ENCODE peak calls at places on chromosomes 12 and 14, in four cellular contexts. E is CD8-positive, alpha-beta T cell; N is pancreas; H is body of pancreas. I is an unnamed sample.

GRCh38 chr12:131677699-131678098 is 33.2 kb upstream of the SFSWAP start:
- DNase-seq in N (peak), E (no peak), H (no peak), I (no peak)

GRCh38 chr14:101721951-101722661 is 39.4 kb upstream of the PPP2R5C start:
- DNase-seq in E (peak), H (peak), N (no peak), I (no peak)

GRCh38 chr12:76586764-76587395 is 27.3 kb upstream of the OSBPL8 start:
- DNase-seq in E (peak), H (no peak), N (no peak), I (peak)

GRCh38 chr12:50147281-50147680 is 19.9 kb downstream of the CERS5 start:
- DNase-seq in H (no peak), N (no peak), E (no peak), I (no peak)

GRCh38 chr12:69570545-69571399 is 14.5 kb upstream of the CCT2 start:
- DNase-seq in N (no peak), H (peak), E (peak), I (peak)

GRCh38 chr12:52523825-52524224 is 3.6 kb upstream of the KRT5 start:
- DNase-seq in E (no peak), H (no peak), N (no peak), I (no peak)

GRCh38 chr12:45988259-45988658 is 2.1 kb downstream of the SCAF11 start:
- DNase-seq in N (no peak), E (no peak), H (no peak), I (peak)

GRCh38 chr12:713281-713875 is 39.0 kb upstream of the WNK1 start:
- DNase-seq in E (no peak), N (no peak), H (no peak), I (no peak)

GRCh38 chr12:112961536-112961935 is 16.8 kb upstream of the OAS2 start:
- DNase-seq in N (no peak), H (no peak), E (no peak), I (no peak)

GRCh38 chr12:89756638-89757321 is 48.1 kb upstream of the ATP2B1 start:
- DNase-seq in N (no peak), H (no peak), E (no peak), I (peak)

GRCh38 chr12:16844875-16845274 is 238.9 kb upstream of the LMO3 start:
- DNase-seq in N (no peak), H (peak), E (no peak), I (no peak)

GRCh38 chr14:78399316-78399889 is 229.2 kb downstream of the NRXN3 start:
- DNase-seq in N (no peak), H (no peak), E (no peak), I (peak)

GRCh38 chr12:56257491-56258067 is 605 bp downstream of the ANKRD52 start:
- DNase-seq in H (peak), E (no peak), N (no peak), I (no peak)

GRCh38 chr12:64675795-64676194 is 65.5 kb downstream of the RASSF3 start:
- DNase-seq in E (no peak), N (no peak), H (peak), I (peak)

GRCh38 chr14:72291908-72292688 is 359.9 kb downstream of the RGS6 start:
- DNase-seq in E (no peak), H (peak), N (no peak), I (peak)

GRCh38 chr14:93481758-93482157 is 51.0 kb downstream of the UNC79 start:
- DNase-seq in E (no peak), N (no peak), H (no peak), I (no peak)

GRCh38 chr14:35369701-35370191 is 34.8 kb downstream of the NFKBIA start:
- DNase-seq in E (peak), H (no peak), N (no peak), I (no peak)

GRCh38 chr14:33767721-33768457 is 183.0 kb downstream of the EGLN3 start:
- DNase-seq in H (no peak), E (no peak), N (no peak), I (peak)

GRCh38 chr12:57107456-57107855 is 3.7 kb downstream of the STAT6 start:
- DNase-seq in E (no peak), H (no peak), N (no peak), I (no peak)

GRCh38 chr12:93019911-93020224 is 90.8 kb upstream of the EEA1 start:
- DNase-seq in H (peak), E (no peak), N (peak), I (no peak)

GRCh38 chr12:78671295-78671694 is 193.3 kb upstream of the SYT1 start:
- DNase-seq in H (no peak), E (no peak), N (no peak), I (peak)

GRCh38 chr14:103508521-103508920 is 14.1 kb downstream of the CKB start:
- DNase-seq in H (no peak), N (peak), E (no peak), I (no peak)

GRCh38 chr12:124725099-124725498 is 138.6 kb downstream of the SCARB1 start:
- DNase-seq in E (no peak), H (no peak), N (no peak), I (no peak)

GRCh38 chr14:30053103-30053502 is 125.5 kb upstream of the PRKD1 start:
- DNase-seq in H (no peak), E (no peak), N (no peak), I (no peak)

GRCh38 chr14:68137704-68138619 is 318.4 kb downstream of the RAD51B start:
- DNase-seq in E (no peak), N (no peak), H (peak), I (peak)

GRCh38 chr12:52539024-52539820 is 13.7 kb downstream of the KRT71 start:
- DNase-seq in E (no peak), N (no peak), H (no peak), I (no peak)

GRCh38 chr14:28773917-28774691 is 7.5 kb downstream of the FOXG1 start:
- DNase-seq in E (no peak), N (no peak), H (no peak), I (no peak)

GRCh38 chr14:39426605-39427004 is 5.6 kb downstream of the FBXO33 start:
- DNase-seq in E (no peak), N (no peak), H (no peak), I (peak)

GRCh38 chr12:69679119-69679518 is 20.0 kb downstream of the BEST3 start:
- DNase-seq in E (no peak), H (no peak), N (no peak), I (peak)

GRCh38 chr12:128693771-128694170 is 130.0 kb downstream of the SLC15A4 start:
- DNase-seq in E (no peak), H (no peak), N (no peak), I (no peak)

GRCh38 chr12:119938049-119938667 is 50.9 kb upstream of the BICDL1 start:
- DNase-seq in H (peak), E (peak), N (peak), I (peak)

GRCh38 chr12:47896633-47897032 is 8.2 kb downstream of the VDR start:
- DNase-seq in H (peak), E (no peak), N (no peak), I (no peak)

GRCh38 chr14:77037886-77038511 is 9.5 kb upstream of the IRF2BPL start:
- DNase-seq in N (no peak), H (peak), E (peak), I (no peak)

GRCh38 chr14:48890333-48890732 is 695.8 kb downstream of the RPS29 start:
- DNase-seq in E (no peak), N (no peak), H (no peak), I (no peak)

GRCh38 chr14:76877871-76878270 is 51.7 kb downstream of the LRRC74A start:
- DNase-seq in N (no peak), H (no peak), E (no peak), I (no peak)

GRCh38 chr12:47868552-47869031 is 36.2 kb downstream of the VDR start:
- DNase-seq in E (no peak), N (no peak), H (no peak), I (no peak)

GRCh38 chr14:96227428-96227827 is 22.8 kb downstream of the BDKRB2 start:
- DNase-seq in E (no peak), N (no peak), H (no peak), I (no peak)

GRCh38 chr14:96224480-96225096 is 19.9 kb downstream of the BDKRB2 start:
- DNase-seq in N (no peak), E (no peak), H (no peak), I (no peak)

GRCh38 chr14:96229315-96229714 is 24.7 kb downstream of the BDKRB2 start:
- DNase-seq in N (no peak), H (no peak), E (no peak), I (no peak)

GRCh38 chr14:96221841-96222240 is 17.2 kb downstream of the BDKRB2 start:
- DNase-seq in N (no peak), H (no peak), E (no peak), I (no peak)

GRCh38 chr14:96225745-96226151 is 21.1 kb downstream of the BDKRB2 start:
- DNase-seq in H (no peak), N (no peak), E (no peak), I (no peak)
- TF ChIP-seq CTCF in H (no peak), N (no peak), E (no peak), I (peak)

GRCh38 chr12:123431951-123432886 is 4.3 kb downstream of the RILPL2 start:
- DNase-seq in H (no peak), E (peak), N (no peak), I (no peak)

GRCh38 chr12:123435636-123436016 is 858 bp downstream of the RILPL2 start:
- DNase-seq in N (no peak), H (no peak), E (no peak), I (no peak)

GRCh38 chr12:123441523-123442164 is 5.2 kb upstream of the RILPL2 start:
- DNase-seq in H (no peak), E (no peak), N (no peak), I (no peak)

GRCh38 chr12:123433615-123434014 is 2.9 kb downstream of the RILPL2 start:
- DNase-seq in N (no peak), H (no peak), E (no peak), I (no peak)

DNA sequence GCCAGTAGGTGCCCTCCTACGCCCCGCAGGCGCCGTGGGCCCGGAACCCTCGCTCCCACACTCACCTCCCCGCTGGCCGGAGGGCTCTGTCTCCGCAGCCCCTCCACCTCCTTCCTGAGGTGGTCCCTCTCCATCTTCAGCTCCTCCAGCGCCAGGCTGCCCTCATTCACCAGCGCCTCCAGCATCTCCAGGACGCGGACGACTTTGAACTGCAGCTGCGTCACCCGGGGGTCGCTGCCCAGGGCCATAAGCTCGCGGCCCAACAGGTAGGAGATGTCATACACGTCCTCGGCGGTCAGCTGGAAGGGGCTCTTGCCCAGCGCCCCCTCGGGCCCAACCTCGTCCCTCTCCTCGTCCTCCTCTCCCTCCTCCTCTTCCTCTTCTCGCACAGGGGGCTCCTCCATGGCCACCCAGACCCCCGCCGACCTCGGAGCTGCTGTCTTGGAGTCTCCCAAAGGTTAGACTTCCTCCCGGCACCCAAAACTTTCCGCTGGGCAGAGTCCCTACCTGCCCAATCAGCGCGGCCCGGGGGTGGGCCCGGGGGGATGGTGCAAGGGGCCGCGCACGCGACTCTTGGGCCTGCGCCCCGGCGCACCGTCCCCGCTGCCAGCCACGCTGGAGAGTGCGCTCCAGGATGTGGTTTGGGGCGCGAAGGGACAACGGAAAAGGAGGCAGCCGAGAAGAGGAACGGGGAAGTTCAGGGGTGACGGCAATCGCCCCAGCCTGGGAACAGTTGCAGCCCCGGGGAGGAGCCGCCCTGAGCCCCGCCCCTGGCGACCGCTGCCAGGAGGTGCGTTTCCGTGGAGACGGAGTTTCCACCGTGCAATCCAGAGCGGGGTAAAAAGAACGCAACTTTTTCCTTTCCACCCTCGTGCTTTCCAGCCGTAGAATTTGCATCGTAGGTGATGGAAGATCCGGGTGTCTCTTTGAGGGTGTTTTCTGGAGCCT is at the start of gene RILPL2:
- DNase-seq in H (peak), E (peak), N (peak), I (peak)
- TF ChIP-seq CTCF in H (no peak), E (no peak), N (no peak), I (peak)

DNA sequence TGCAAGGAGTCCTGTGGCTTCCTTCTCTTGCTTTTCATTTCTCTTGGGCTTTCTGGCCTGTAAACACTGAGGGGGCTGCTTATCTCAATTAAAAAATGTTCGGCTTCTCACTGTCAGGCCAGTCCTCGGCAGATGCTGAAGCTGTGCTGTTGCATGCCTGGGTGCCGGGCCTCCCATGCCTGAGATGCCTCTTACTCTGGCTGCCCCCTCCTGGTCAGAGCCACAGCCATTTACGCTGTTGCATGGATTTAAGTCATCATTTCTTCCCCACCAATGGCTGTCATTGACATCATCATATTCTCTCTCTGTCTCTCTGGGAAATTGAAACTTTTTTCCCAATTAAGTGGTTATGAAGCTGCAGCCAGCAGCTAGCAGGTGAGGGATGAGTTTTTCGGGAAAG is 53.7 kb downstream of the FOXN4 start:
- DNase-seq in H (no peak), N (no peak), E (no peak), I (peak)
- TF ChIP-seq CTCF in H (no peak), N (no peak), E (no peak), I (peak)

GRCh38 chr12:103811791-103812190 is 29.2 kb downstream of the NT5DC3 start:
- DNase-seq in E (no peak), H (no peak), N (no peak), I (no peak)

GRCh38 chr12:103813426-103813825 is 27.6 kb downstream of the NT5DC3 start:
- DNase-seq in E (no peak), H (no peak), N (no peak), I (no peak)

GRCh38 chr12:103814436-103814835 is 26.6 kb downstream of the NT5DC3 start:
- DNase-seq in H (no peak), E (no peak), N (no peak), I (no peak)

GRCh38 chr12:103813949-103814348 is 27.1 kb downstream of the NT5DC3 start:
- DNase-seq in H (no peak), N (no peak), E (no peak), I (no peak)

DNA sequence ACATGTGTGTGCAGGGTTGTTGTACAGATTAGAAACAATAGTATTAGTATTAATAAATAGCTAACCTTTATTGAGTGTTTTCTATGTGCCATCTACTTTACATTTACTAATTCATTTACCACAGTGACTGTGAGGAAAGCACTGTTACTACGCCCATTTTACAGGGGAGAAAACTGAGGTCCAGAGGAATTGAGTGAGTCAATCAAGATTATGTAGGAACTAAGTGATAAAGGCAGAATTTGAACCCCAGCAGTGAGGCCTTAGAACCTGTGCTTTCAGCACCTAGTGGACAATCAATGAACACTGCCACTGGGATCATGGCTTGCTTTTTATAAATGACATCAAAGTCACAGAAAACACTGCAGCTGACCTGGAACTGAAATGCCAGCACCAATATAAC is 28.2 kb downstream of the NT5DC3 start:
- DNase-seq in H (no peak), E (no peak), N (no peak), I (no peak)
- TF ChIP-seq CTCF in H (no peak), E (no peak), N (no peak), I (no peak)

DNA sequence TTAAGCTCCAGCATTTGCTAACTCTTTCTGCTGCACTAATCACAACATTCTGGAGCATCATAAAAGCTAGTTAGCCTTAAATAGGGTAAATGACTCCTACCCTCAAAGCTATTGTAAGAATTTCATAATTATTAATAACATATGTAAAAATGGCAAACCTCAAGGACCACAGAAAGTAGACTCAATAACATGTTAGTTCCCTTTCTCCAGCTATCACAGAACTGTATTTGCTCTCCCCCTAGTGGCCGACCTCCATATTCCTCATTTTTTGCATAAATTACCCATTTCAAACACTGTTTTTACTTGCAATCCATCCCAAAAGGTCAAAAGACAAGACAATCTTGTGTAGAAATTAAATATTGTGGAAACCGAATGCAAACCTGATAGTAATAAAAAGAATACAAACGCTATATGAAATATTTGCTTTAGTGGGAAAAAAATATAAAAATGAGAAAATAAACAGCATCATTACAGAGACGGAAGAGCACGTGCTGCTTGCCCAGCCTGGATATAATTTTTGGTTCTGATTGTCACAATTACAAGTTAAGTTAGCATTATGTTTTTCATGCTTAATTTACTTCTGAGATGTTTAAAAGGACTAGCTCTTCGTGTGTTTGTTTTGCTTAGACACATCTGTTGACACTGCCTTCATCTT is 97.9 kb downstream of the RERGL start:
- DNase-seq in H (no peak), N (no peak), E (no peak), I (peak)
- TF ChIP-seq CTCF in H (peak), N (peak), E (no peak), I (peak)

GRCh38 chr14:106875503-106875902 is 1349.1 kb downstream of the TMEM121 start:
- DNase-seq in N (peak), E (peak), H (no peak), I (no peak)
- TF ChIP-seq CTCF in N (no peak), E (no peak), H (peak), I (no peak)

I was measured in brain microvascular endothelial cell.